ENCODE peak calls at places on chromosomes 1 and 21, in six cellular contexts. One of them, this sample, is unnamed.

GRCh38 chr1:17198476-17199258 is 6.3 kb upstream of the PADI1 start:
- DNase-seq in tibial nerve: no peak
- DNase-seq in retinal pigment epithelial cell: no peak
- DNase-seq in transverse colon: no peak
- DNase-seq in Panc1: no peak
- DNase-seq in HFF-Myc: no peak
- DNase-seq in this sample: no peak

GRCh38 chr21:14985306-14985705 is 79.5 kb downstream of the NRIP1 start:
- DNase-seq in HFF-Myc: no peak
- DNase-seq in Panc1: no peak
- DNase-seq in transverse colon: no peak
- DNase-seq in retinal pigment epithelial cell: no peak
- DNase-seq in tibial nerve: no peak
- DNase-seq in this sample: no peak

GRCh38 chr1:6239213-6239752 is 3.5 kb upstream of the ICMT start:
- DNase-seq in tibial nerve: no peak
- DNase-seq in Panc1: no peak
- DNase-seq in transverse colon: no peak
- DNase-seq in HFF-Myc: no peak
- DNase-seq in retinal pigment epithelial cell: no peak
- DNase-seq in this sample: no peak

GRCh38 chr1:157566484-157567300 is 14.4 kb upstream of the FCRL5 start:
- DNase-seq in transverse colon: no peak
- DNase-seq in Panc1: no peak
- DNase-seq in HFF-Myc: no peak
- DNase-seq in retinal pigment epithelial cell: no peak
- DNase-seq in tibial nerve: no peak
- DNase-seq in this sample: no peak

GRCh38 chr1:66275601-66276023 is 258.3 kb upstream of the SGIP1 start:
- DNase-seq in transverse colon: peak
- DNase-seq in HFF-Myc: no peak
- DNase-seq in Panc1: no peak
- DNase-seq in retinal pigment epithelial cell: no peak
- DNase-seq in tibial nerve: no peak
- DNase-seq in this sample: no peak

GRCh38 chr1:220875233-220875632 is 4.0 kb upstream of the HLX start:
- DNase-seq in tibial nerve: no peak
- DNase-seq in retinal pigment epithelial cell: no peak
- DNase-seq in Panc1: no peak
- DNase-seq in transverse colon: no peak
- DNase-seq in HFF-Myc: no peak
- DNase-seq in this sample: no peak

GRCh38 chr1:161133220-161133740 is 813 bp upstream of the DEDD start:
- DNase-seq in transverse colon: no peak
- DNase-seq in tibial nerve: no peak
- DNase-seq in Panc1: no peak
- DNase-seq in retinal pigment epithelial cell: no peak
- DNase-seq in HFF-Myc: no peak
- DNase-seq in this sample: peak

GRCh38 chr1:64183985-64184440 is 19.4 kb upstream of the UBE2U start:
- DNase-seq in HFF-Myc: peak
- DNase-seq in retinal pigment epithelial cell: no peak
- DNase-seq in tibial nerve: no peak
- DNase-seq in Panc1: peak
- DNase-seq in transverse colon: no peak
- DNase-seq in this sample: peak

GRCh38 chr21:43994646-43995045 is 17.5 kb upstream of the TRAPPC10 start:
- DNase-seq in HFF-Myc: no peak
- DNase-seq in tibial nerve: no peak
- DNase-seq in Panc1: no peak
- DNase-seq in transverse colon: no peak
- DNase-seq in retinal pigment epithelial cell: no peak
- DNase-seq in this sample: no peak

GRCh38 chr21:31161157-31161556 is 122.9 kb upstream of the KRTAP19-8 start:
- DNase-seq in HFF-Myc: no peak
- DNase-seq in transverse colon: no peak
- DNase-seq in retinal pigment epithelial cell: peak
- DNase-seq in tibial nerve: no peak
- DNase-seq in Panc1: no peak
- DNase-seq in this sample: peak

GRCh38 chr1:208132287-208132882 is 111.8 kb downstream of the PLXNA2 start:
- DNase-seq in retinal pigment epithelial cell: no peak
- DNase-seq in tibial nerve: peak
- DNase-seq in HFF-Myc: peak
- DNase-seq in Panc1: no peak
- DNase-seq in transverse colon: peak
- DNase-seq in this sample: peak

GRCh38 chr1:230163205-230163604 is 96.2 kb downstream of the GALNT2 start:
- DNase-seq in transverse colon: no peak
- DNase-seq in tibial nerve: no peak
- DNase-seq in retinal pigment epithelial cell: no peak
- DNase-seq in Panc1: no peak
- DNase-seq in HFF-Myc: peak
- DNase-seq in this sample: peak

GRCh38 chr1:23718482-23718881 is 24.8 kb upstream of the ELOA start:
- DNase-seq in transverse colon: no peak
- DNase-seq in retinal pigment epithelial cell: no peak
- DNase-seq in tibial nerve: no peak
- DNase-seq in Panc1: peak
- DNase-seq in HFF-Myc: peak
- DNase-seq in this sample: peak

GRCh38 chr1:207848234-207848633 is 62.7 kb downstream of the CD34 start:
- DNase-seq in transverse colon: peak
- DNase-seq in HFF-Myc: no peak
- DNase-seq in retinal pigment epithelial cell: no peak
- DNase-seq in Panc1: peak
- DNase-seq in tibial nerve: no peak
- DNase-seq in this sample: peak

GRCh38 chr1:39104158-39105060 is 78.3 kb downstream of the NDUFS5 start:
- DNase-seq in Panc1: no peak
- DNase-seq in retinal pigment epithelial cell: no peak
- DNase-seq in HFF-Myc: no peak
- DNase-seq in transverse colon: peak
- DNase-seq in tibial nerve: no peak
- DNase-seq in this sample: peak

GRCh38 chr1:52404116-52404974 is at the start of the genes ORC1 and PRPF38A:
- DNase-seq in HFF-Myc: peak
- DNase-seq in retinal pigment epithelial cell: peak
- DNase-seq in transverse colon: peak
- DNase-seq in tibial nerve: peak
- DNase-seq in Panc1: peak
- DNase-seq in this sample: peak

GRCh38 chr1:11749203-11749689 is 12.7 kb upstream of the C1orf167 start:
- DNase-seq in retinal pigment epithelial cell: no peak
- DNase-seq in transverse colon: peak
- DNase-seq in HFF-Myc: no peak
- DNase-seq in Panc1: no peak
- DNase-seq in tibial nerve: no peak
- DNase-seq in this sample: peak

GRCh38 chr1:179253286-179253972 is 24.0 kb upstream of the ABL2 start:
- DNase-seq in tibial nerve: no peak
- DNase-seq in transverse colon: no peak
- DNase-seq in HFF-Myc: no peak
- DNase-seq in Panc1: no peak
- DNase-seq in retinal pigment epithelial cell: no peak
- DNase-seq in this sample: peak

GRCh38 chr1:98700228-98700627 is 38.7 kb downstream of the SNX7 start:
- DNase-seq in Panc1: no peak
- DNase-seq in transverse colon: no peak
- DNase-seq in HFF-Myc: no peak
- DNase-seq in tibial nerve: no peak
- DNase-seq in retinal pigment epithelial cell: no peak
- DNase-seq in this sample: no peak

GRCh38 chr1:204863730-204864129 is 6.9 kb upstream of the NFASC start:
- DNase-seq in tibial nerve: no peak
- DNase-seq in HFF-Myc: no peak
- DNase-seq in Panc1: no peak
- DNase-seq in retinal pigment epithelial cell: no peak
- DNase-seq in transverse colon: no peak
- DNase-seq in this sample: no peak

GRCh38 chr1:43367904-43368645 is at the start of gene ELOVL1:
- DNase-seq in Panc1: peak
- DNase-seq in HFF-Myc: no peak
- DNase-seq in retinal pigment epithelial cell: peak
- DNase-seq in tibial nerve: peak
- DNase-seq in transverse colon: peak
- DNase-seq in this sample: peak

GRCh38 chr1:97385536-97385935 is 535.3 kb downstream of the DPYD start:
- DNase-seq in transverse colon: no peak
- DNase-seq in HFF-Myc: no peak
- DNase-seq in tibial nerve: no peak
- DNase-seq in Panc1: no peak
- DNase-seq in retinal pigment epithelial cell: no peak
- DNase-seq in this sample: no peak

GRCh38 chr1:97379387-97380075 is 541.3 kb downstream of the DPYD start:
- DNase-seq in tibial nerve: no peak
- DNase-seq in HFF-Myc: no peak
- DNase-seq in Panc1: no peak
- DNase-seq in retinal pigment epithelial cell: no peak
- DNase-seq in transverse colon: no peak
- DNase-seq in this sample: peak

GRCh38 chr1:97378596-97378995 is 542.2 kb downstream of the DPYD start:
- DNase-seq in retinal pigment epithelial cell: no peak
- DNase-seq in tibial nerve: no peak
- DNase-seq in Panc1: no peak
- DNase-seq in transverse colon: no peak
- DNase-seq in HFF-Myc: no peak
- DNase-seq in this sample: no peak

DNA sequence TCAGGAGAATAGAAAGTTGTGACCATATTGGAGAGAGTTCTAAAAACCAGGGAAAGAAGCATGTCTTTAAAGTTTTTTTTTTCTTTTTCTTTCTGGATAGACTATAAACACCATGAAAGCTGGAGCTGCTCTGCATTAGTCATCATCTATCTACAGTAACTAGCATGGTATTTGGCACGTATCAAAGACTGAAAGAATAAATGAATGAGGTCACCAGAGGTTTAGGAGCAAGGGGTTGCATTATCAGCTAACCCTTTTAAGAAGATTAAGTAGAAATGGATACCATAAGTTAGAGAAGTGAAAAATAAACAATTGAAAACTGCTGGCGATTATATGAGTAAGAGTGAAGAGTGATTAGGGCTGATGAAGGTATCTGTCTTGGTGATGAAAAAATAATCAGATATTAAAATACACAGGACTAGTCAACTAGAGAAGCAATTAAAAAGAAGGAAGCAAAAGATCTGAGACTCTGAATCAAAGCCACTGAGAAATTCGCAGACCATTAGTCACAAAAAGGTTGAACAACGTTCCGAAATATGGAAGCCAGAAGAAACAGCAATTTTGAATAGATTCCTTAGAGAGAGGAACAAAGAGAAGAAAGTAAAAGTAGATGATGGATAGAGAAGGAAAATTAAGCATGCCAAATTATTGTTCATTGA is 536.4 kb downstream of the DPYD start:
- DNase-seq in tibial nerve: no peak
- DNase-seq in Panc1: no peak
- DNase-seq in transverse colon: no peak
- DNase-seq in HFF-Myc: no peak
- DNase-seq in retinal pigment epithelial cell: peak
- DNase-seq in this sample: peak
- H3K4me3 ChIP-seq in tibial nerve: no peak
- H3K4me3 ChIP-seq in Panc1: no peak
- H3K4me3 ChIP-seq in transverse colon: no peak
- H3K4me3 ChIP-seq in HFF-Myc: no peak
- H3K4me3 ChIP-seq in retinal pigment epithelial cell: no peak
- H3K4me3 ChIP-seq in this sample: no peak

DNA sequence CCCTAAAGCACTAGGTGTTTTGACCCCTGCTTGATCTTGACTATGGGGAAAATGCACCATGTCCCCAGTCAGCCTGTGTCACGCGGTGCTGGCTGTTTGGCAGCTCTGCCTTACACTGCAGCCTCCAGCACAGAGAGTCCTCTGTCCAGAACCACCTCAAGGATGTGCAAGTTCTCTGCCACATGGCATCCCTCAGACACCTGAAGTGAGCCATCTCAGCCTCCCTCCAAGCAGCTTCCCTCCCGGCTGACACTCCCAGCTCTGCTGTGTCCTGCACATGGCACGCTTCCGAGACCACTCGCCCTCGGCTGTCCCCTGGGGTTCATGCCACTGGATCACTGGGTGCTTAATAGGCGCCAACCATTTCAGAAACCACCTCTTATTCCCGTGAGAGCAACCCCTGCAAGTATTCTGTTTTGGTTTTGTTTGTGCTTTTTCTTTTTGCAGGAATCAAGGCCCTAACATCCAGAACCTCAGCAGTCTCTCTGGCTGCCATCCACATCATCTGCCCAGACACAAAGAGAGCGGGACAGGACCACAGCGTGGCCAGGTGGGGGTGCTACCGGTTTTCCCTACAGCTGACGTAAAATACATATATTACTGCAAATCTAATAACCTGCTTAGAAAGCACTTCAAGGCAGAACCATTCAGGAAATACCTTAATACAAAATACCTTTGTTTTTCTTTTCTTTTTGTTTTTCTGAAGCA is 45.7 kb downstream of the CAPZB start:
- DNase-seq in transverse colon: no peak
- DNase-seq in retinal pigment epithelial cell: no peak
- DNase-seq in HFF-Myc: no peak
- DNase-seq in Panc1: no peak
- DNase-seq in tibial nerve: no peak
- DNase-seq in this sample: peak
- TF ChIP-seq CTCF in transverse colon: no peak
- TF ChIP-seq CTCF in retinal pigment epithelial cell: peak
- TF ChIP-seq CTCF in HFF-Myc: peak
- TF ChIP-seq CTCF in Panc1: peak
- TF ChIP-seq CTCF in tibial nerve: peak
- TF ChIP-seq CTCF in this sample: peak

GRCh38 chr1:164644774-164645634 is 86.0 kb downstream of the PBX1 start:
- DNase-seq in Panc1: no peak
- DNase-seq in HFF-Myc: no peak
- DNase-seq in tibial nerve: no peak
- DNase-seq in retinal pigment epithelial cell: no peak
- DNase-seq in transverse colon: no peak
- DNase-seq in this sample: peak
- H3K4me3 ChIP-seq in Panc1: no peak
- H3K4me3 ChIP-seq in HFF-Myc: no peak
- H3K4me3 ChIP-seq in tibial nerve: no peak
- H3K4me3 ChIP-seq in retinal pigment epithelial cell: no peak
- H3K4me3 ChIP-seq in transverse colon: no peak
- H3K4me3 ChIP-seq in this sample: no peak

GRCh38 chr1:40866408-40866788 is 4.2 kb upstream of the CITED4 start:
- DNase-seq in tibial nerve: no peak
- DNase-seq in transverse colon: no peak
- DNase-seq in retinal pigment epithelial cell: no peak
- DNase-seq in HFF-Myc: no peak
- DNase-seq in Panc1: peak
- DNase-seq in this sample: no peak

GRCh38 chr1:40861227-40862003 is 748 bp downstream of the CITED4 start:
- DNase-seq in tibial nerve: no peak
- DNase-seq in transverse colon: peak
- DNase-seq in retinal pigment epithelial cell: no peak
- DNase-seq in Panc1: no peak
- DNase-seq in HFF-Myc: no peak
- DNase-seq in this sample: peak

GRCh38 chr1:40860706-40861226 is 1.4 kb downstream of the CITED4 start:
- DNase-seq in retinal pigment epithelial cell: no peak
- DNase-seq in transverse colon: no peak
- DNase-seq in HFF-Myc: no peak
- DNase-seq in Panc1: no peak
- DNase-seq in tibial nerve: no peak
- DNase-seq in this sample: no peak

GRCh38 chr1:40859017-40859416 is 3.1 kb downstream of the CITED4 start:
- DNase-seq in tibial nerve: no peak
- DNase-seq in HFF-Myc: no peak
- DNase-seq in transverse colon: no peak
- DNase-seq in retinal pigment epithelial cell: no peak
- DNase-seq in Panc1: no peak
- DNase-seq in this sample: no peak

GRCh38 chr1:40862008-40862863 is at the start of gene CITED4:
- DNase-seq in HFF-Myc: peak
- DNase-seq in tibial nerve: peak
- DNase-seq in retinal pigment epithelial cell: peak
- DNase-seq in transverse colon: peak
- DNase-seq in Panc1: peak
- DNase-seq in this sample: peak
- TF ChIP-seq CTCF in HFF-Myc: peak
- TF ChIP-seq CTCF in tibial nerve: no peak
- TF ChIP-seq CTCF in retinal pigment epithelial cell: peak
- TF ChIP-seq CTCF in transverse colon: peak
- TF ChIP-seq CTCF in Panc1: peak
- TF ChIP-seq CTCF in this sample: peak

This sample was measured in fibroblast of mammary gland.